ENCODE peak calls at places on chromosomes 11 and 22, in four cellular contexts. One of them, this sample, is unnamed.

GRCh38 chr22:19981961-19982920 is 34.4 kb downstream of the ARVCF start:
- DNase-seq in A549: no peak
- DNase-seq in foreskin fibroblast: no peak
- DNase-seq in dorsolateral prefrontal cortex: no peak
- DNase-seq in this sample: no peak

GRCh38 chr11:124876818-124877630 is 11.8 kb downstream of the ROBO3 start:
- DNase-seq in A549: no peak
- DNase-seq in foreskin fibroblast: no peak
- DNase-seq in dorsolateral prefrontal cortex: no peak
- DNase-seq in this sample: no peak

GRCh38 chr11:15258433-15259350 is 144.0 kb downstream of the INSC start:
- DNase-seq in A549: peak
- DNase-seq in foreskin fibroblast: peak
- DNase-seq in dorsolateral prefrontal cortex: no peak
- DNase-seq in this sample: no peak

GRCh38 chr11:62535802-62536201 is 10.8 kb downstream of the AHNAK start:
- DNase-seq in A549: no peak
- DNase-seq in foreskin fibroblast: no peak
- DNase-seq in dorsolateral prefrontal cortex: no peak
- DNase-seq in this sample: no peak

GRCh38 chr22:44926491-44927415 is 83.1 kb downstream of the PHF21B start:
- DNase-seq in A549: no peak
- DNase-seq in foreskin fibroblast: no peak
- DNase-seq in dorsolateral prefrontal cortex: no peak
- DNase-seq in this sample: no peak

GRCh38 chr22:29914165-29914564 is 31.2 kb downstream of the MTMR3 start:
- DNase-seq in A549: no peak
- DNase-seq in foreskin fibroblast: peak
- DNase-seq in dorsolateral prefrontal cortex: no peak
- DNase-seq in this sample: peak

GRCh38 chr22:21961886-21962654 is 9.4 kb upstream of the PPM1F start:
- DNase-seq in A549: no peak
- DNase-seq in foreskin fibroblast: peak
- DNase-seq in dorsolateral prefrontal cortex: no peak
- DNase-seq in this sample: no peak

GRCh38 chr22:38953577-38954413 is 3.6 kb upstream of the APOBEC3A start:
- DNase-seq in A549: peak
- DNase-seq in foreskin fibroblast: no peak
- DNase-seq in dorsolateral prefrontal cortex: no peak
- DNase-seq in this sample: no peak

GRCh38 chr11:20159680-20160381 is 444 bp downstream of the DBX1 start:
- DNase-seq in A549: no peak
- DNase-seq in foreskin fibroblast: no peak
- DNase-seq in dorsolateral prefrontal cortex: no peak
- DNase-seq in this sample: no peak

GRCh38 chr11:118957549-118957948 is 1.5 kb downstream of the UPK2 start:
- DNase-seq in A549: no peak
- DNase-seq in foreskin fibroblast: no peak
- DNase-seq in dorsolateral prefrontal cortex: no peak
- DNase-seq in this sample: no peak

GRCh38 chr22:26751217-26751616 is 93.8 kb downstream of the MIAT start:
- DNase-seq in A549: peak
- DNase-seq in foreskin fibroblast: no peak
- DNase-seq in dorsolateral prefrontal cortex: no peak
- DNase-seq in this sample: no peak

GRCh38 chr22:26753125-26753862 is 95.9 kb downstream of the MIAT start:
- DNase-seq in A549: no peak
- DNase-seq in foreskin fibroblast: no peak
- DNase-seq in dorsolateral prefrontal cortex: no peak
- DNase-seq in this sample: no peak

GRCh38 chr22:26757496-26757895 is 100.1 kb downstream of the MIAT start:
- DNase-seq in A549: no peak
- DNase-seq in foreskin fibroblast: no peak
- DNase-seq in dorsolateral prefrontal cortex: no peak
- DNase-seq in this sample: no peak

GRCh38 chr22:26762503-26763170 is 105.2 kb downstream of the MIAT start:
- DNase-seq in A549: no peak
- DNase-seq in foreskin fibroblast: no peak
- DNase-seq in dorsolateral prefrontal cortex: no peak
- DNase-seq in this sample: no peak

GRCh38 chr22:26756675-26757293 is 99.4 kb downstream of the MIAT start:
- DNase-seq in A549: no peak
- DNase-seq in foreskin fibroblast: no peak
- DNase-seq in dorsolateral prefrontal cortex: no peak
- DNase-seq in this sample: no peak
- H3K4me3 ChIP-seq in A549: no peak
- H3K4me3 ChIP-seq in foreskin fibroblast: peak
- H3K4me3 ChIP-seq in dorsolateral prefrontal cortex: peak
- H3K4me3 ChIP-seq in this sample: peak

GRCh38 chr22:40177738-40178416 is at the start of gene TNRC6B:
- DNase-seq in A549: peak
- DNase-seq in foreskin fibroblast: peak
- DNase-seq in dorsolateral prefrontal cortex: peak
- DNase-seq in this sample: peak

GRCh38 chr22:40176921-40177737 is 596 bp upstream of the TNRC6B start:
- DNase-seq in A549: no peak
- DNase-seq in foreskin fibroblast: peak
- DNase-seq in dorsolateral prefrontal cortex: no peak
- DNase-seq in this sample: no peak

GRCh38 chr22:40179535-40179934 is 1.8 kb downstream of the TNRC6B start:
- DNase-seq in A549: no peak
- DNase-seq in foreskin fibroblast: no peak
- DNase-seq in dorsolateral prefrontal cortex: no peak
- DNase-seq in this sample: no peak

GRCh38 chr22:40178417-40179409 is 988 bp downstream of the TNRC6B start:
- DNase-seq in A549: no peak
- DNase-seq in foreskin fibroblast: no peak
- DNase-seq in dorsolateral prefrontal cortex: peak
- DNase-seq in this sample: no peak

DNA sequence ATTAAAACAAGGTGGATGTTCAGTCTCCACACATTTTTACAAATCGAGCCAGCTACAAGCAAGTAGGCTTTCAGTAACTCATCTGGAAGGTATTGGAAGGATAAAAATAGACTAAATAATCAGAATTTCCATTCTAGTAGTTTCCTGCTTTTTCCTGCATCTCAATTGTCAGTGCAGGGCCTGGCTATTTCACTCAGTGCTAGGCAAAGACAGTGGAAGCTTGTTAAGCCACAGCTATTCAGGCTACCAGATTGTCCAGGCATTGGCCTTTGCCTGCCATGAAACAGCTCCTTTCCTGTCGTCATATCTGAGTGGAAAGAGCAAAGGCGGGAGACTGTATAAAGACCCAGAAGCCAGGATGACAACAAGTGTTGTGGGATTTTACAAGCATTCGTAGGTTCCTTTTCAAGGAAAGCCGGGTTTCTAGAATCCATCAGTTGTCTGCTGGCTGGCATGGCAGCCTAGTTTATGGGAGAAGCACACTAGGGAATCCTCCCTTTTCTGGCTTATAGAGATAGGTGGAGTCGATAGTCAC is 2.1 kb upstream of the TNRC6B start:
- DNase-seq in A549: no peak
- DNase-seq in foreskin fibroblast: no peak
- DNase-seq in dorsolateral prefrontal cortex: no peak
- DNase-seq in this sample: no peak
- H3K4me3 ChIP-seq in A549: no peak
- H3K4me3 ChIP-seq in foreskin fibroblast: no peak
- H3K4me3 ChIP-seq in dorsolateral prefrontal cortex: no peak
- H3K4me3 ChIP-seq in this sample: no peak

GRCh38 chr22:26239561-26239960 is 70.3 kb downstream of the SEZ6L start:
- DNase-seq in A549: no peak
- DNase-seq in foreskin fibroblast: no peak
- DNase-seq in dorsolateral prefrontal cortex: no peak
- DNase-seq in this sample: no peak

GRCh38 chr22:26245001-26245400 is 75.7 kb downstream of the SEZ6L start:
- DNase-seq in A549: no peak
- DNase-seq in foreskin fibroblast: no peak
- DNase-seq in dorsolateral prefrontal cortex: peak
- DNase-seq in this sample: no peak
- H3K4me3 ChIP-seq in A549: no peak
- H3K4me3 ChIP-seq in foreskin fibroblast: no peak
- H3K4me3 ChIP-seq in dorsolateral prefrontal cortex: no peak
- H3K4me3 ChIP-seq in this sample: no peak

DNA sequence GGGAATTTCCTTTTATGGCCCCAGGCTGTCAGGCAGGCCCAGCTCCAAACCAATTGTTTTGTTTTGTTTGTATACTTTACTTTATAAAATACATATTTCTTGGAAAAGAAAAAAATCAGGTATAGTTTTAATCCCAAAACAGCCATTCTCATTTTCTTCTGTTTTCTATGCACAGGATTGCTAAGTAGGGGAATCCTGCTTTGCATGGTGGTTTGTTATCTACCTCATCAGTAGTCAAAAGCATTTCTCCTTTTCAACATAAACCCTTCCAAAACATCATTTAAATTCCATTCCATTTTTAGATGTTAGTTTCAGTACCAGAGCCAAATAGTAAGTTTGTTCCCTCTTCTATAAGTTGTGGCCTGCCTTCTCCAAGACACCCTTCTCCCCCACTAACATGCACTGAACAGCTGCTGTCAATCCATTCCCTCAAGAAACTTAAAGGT is 3.6 kb downstream of the ILK start:
- DNase-seq in A549: no peak
- DNase-seq in foreskin fibroblast: no peak
- DNase-seq in dorsolateral prefrontal cortex: no peak
- DNase-seq in this sample: no peak
- H3K4me3 ChIP-seq in A549: no peak
- H3K4me3 ChIP-seq in foreskin fibroblast: no peak
- H3K4me3 ChIP-seq in dorsolateral prefrontal cortex: no peak
- H3K4me3 ChIP-seq in this sample: peak

GRCh38 chr11:68215524-68216170 is 2.6 kb upstream of the KMT5B start:
- DNase-seq in A549: no peak
- DNase-seq in foreskin fibroblast: no peak
- DNase-seq in dorsolateral prefrontal cortex: no peak
- DNase-seq in this sample: no peak
- H3K4me3 ChIP-seq in A549: no peak
- H3K4me3 ChIP-seq in foreskin fibroblast: no peak
- H3K4me3 ChIP-seq in dorsolateral prefrontal cortex: no peak
- H3K4me3 ChIP-seq in this sample: no peak

GRCh38 chr11:102722804-102723203 is 1.9 kb downstream of the MMP8 start:
- DNase-seq in A549: no peak
- DNase-seq in foreskin fibroblast: no peak
- DNase-seq in dorsolateral prefrontal cortex: no peak
- DNase-seq in this sample: no peak
- H3K4me3 ChIP-seq in A549: no peak
- H3K4me3 ChIP-seq in foreskin fibroblast: no peak
- H3K4me3 ChIP-seq in dorsolateral prefrontal cortex: no peak
- H3K4me3 ChIP-seq in this sample: no peak

GRCh38 chr11:17244046-17244445 is 32.5 kb upstream of the NUCB2 start:
- DNase-seq in A549: no peak
- DNase-seq in foreskin fibroblast: no peak
- DNase-seq in dorsolateral prefrontal cortex: no peak
- DNase-seq in this sample: no peak
- H3K4me3 ChIP-seq in A549: no peak
- H3K4me3 ChIP-seq in foreskin fibroblast: no peak
- H3K4me3 ChIP-seq in dorsolateral prefrontal cortex: no peak
- H3K4me3 ChIP-seq in this sample: no peak